ENCODE peak calls at places on chromosomes 1 and 21, in six cellular contexts. Y is upper lobe of right lung, L is mesenchymal stem cell, C is breast epithelium, P is thyroid gland, R is PC-3. S is an unnamed sample.

GRCh38 chr1:2593251-2593878 is 6.8 kb downstream of the PRXL2B start:
- DNase-seq in Y (peak; percentile 61), L (no peak), C (no peak), P (peak; percentile 2), R (no peak), S (no peak)

GRCh38 chr1:218674280-218674773 is 329.2 kb downstream of the TGFB2 start:
- DNase-seq in Y (peak; percentile 63), L (peak; percentile 69), C (no peak), P (peak; percentile 19), R (peak; percentile 58), S (no peak)

GRCh38 chr1:119732465-119733168 is 20.9 kb downstream of the PHGDH start:
- DNase-seq in Y (no peak), L (no peak), C (peak; percentile 60), P (no peak), R (no peak), S (no peak)

GRCh38 chr1:34156739-34157138 is 8.3 kb downstream of the CSMD2 start:
- DNase-seq in Y (no peak), L (no peak), C (no peak), P (no peak), R (no peak), S (no peak)

GRCh38 chr21:42003051-42003461 is 7.1 kb downstream of the ZBTB21 start:
- DNase-seq in Y (peak; percentile 60), L (peak; percentile 50), C (no peak), P (no peak), R (peak; percentile 17), S (no peak)

GRCh38 chr21:44267655-44268142 is 6.0 kb upstream of the DNMT3L start:
- DNase-seq in Y (no peak), L (no peak), C (no peak), P (no peak), R (peak; percentile 6), S (no peak)

GRCh38 chr21:39316062-39316461 is 2.6 kb upstream of the BRWD1 start:
- DNase-seq in Y (no peak), L (no peak), C (no peak), P (no peak), R (no peak), S (no peak)

GRCh38 chr21:36250423-36251075 is 69.4 kb upstream of the MORC3 start:
- DNase-seq in Y (no peak), L (no peak), C (no peak), P (no peak), R (no peak), S (no peak)

GRCh38 chr21:18522181-18522771 is 118.7 kb upstream of the TMPRSS15 start:
- DNase-seq in Y (no peak), L (peak; percentile 4), C (no peak), P (no peak), R (peak; percentile 9), S (no peak)

GRCh38 chr1:153616144-153616884 is at the start of gene S100A14:
- DNase-seq in Y (peak; percentile 92), L (no peak), C (peak; percentile 73), P (peak; percentile 96), R (peak; percentile 95), S (peak; percentile 60)

GRCh38 chr1:177632923-177633322 is 336.9 kb downstream of the SEC16B start:
- DNase-seq in Y (no peak), L (no peak), C (no peak), P (no peak), R (no peak), S (no peak)

GRCh38 chr1:206472454-206472853 is 2.2 kb downstream of the IKBKE start:
- DNase-seq in Y (peak; percentile 80), L (peak; percentile 94), C (no peak), P (no peak), R (no peak), S (no peak)

GRCh38 chr21:38349111-38349746 is 92.4 kb downstream of the KCNJ15 start:
- DNase-seq in Y (no peak), L (no peak), C (no peak), P (peak; percentile 80), R (no peak), S (no peak)

GRCh38 chr1:6244401-6245054 is 549 bp downstream of the HES3 start:
- DNase-seq in Y (no peak), L (no peak), C (no peak), P (no peak), R (no peak), S (no peak)

GRCh38 chr1:109078317-109078716 is 2.5 kb upstream of the TAF13 start:
- DNase-seq in Y (no peak), L (no peak), C (no peak), P (no peak), R (no peak), S (no peak)

GRCh38 chr1:2594001-2594640 is 7.5 kb downstream of the PRXL2B start:
- DNase-seq in Y (peak; percentile 83), L (no peak), C (no peak), P (peak; percentile 88), R (peak; percentile 19), S (no peak)

GRCh38 chr1:110570307-110570706 is 35.9 kb downstream of the KCNA2 start:
- DNase-seq in Y (no peak), L (no peak), C (no peak), P (no peak), R (no peak), S (no peak)

GRCh38 chr21:32364387-32364786 is 28.4 kb downstream of the URB1 start:
- DNase-seq in Y (no peak), L (no peak), C (peak; percentile 39), P (no peak), R (no peak), S (peak; percentile 70)

GRCh38 chr21:45898028-45898350 is 83.6 kb upstream of the COL6A1 start:
- DNase-seq in Y (no peak), L (no peak), C (no peak), P (no peak), R (no peak), S (no peak)

GRCh38 chr1:10561955-10562354 is 87.2 kb downstream of the PEX14 start:
- DNase-seq in Y (no peak), L (no peak), C (no peak), P (no peak), R (no peak), S (no peak)

GRCh38 chr1:91535441-91535840 is 34.8 kb downstream of the CDC7 start:
- DNase-seq in Y (no peak), L (no peak), C (no peak), P (no peak), R (no peak), S (no peak)

GRCh38 chr1:91537281-91538069 is 36.8 kb downstream of the CDC7 start:
- DNase-seq in Y (no peak), L (peak; percentile 53), C (peak; percentile 52), P (no peak), R (no peak), S (no peak)

GRCh38 chr1:91527781-91528180 is 27.1 kb downstream of the CDC7 start:
- DNase-seq in Y (no peak), L (no peak), C (no peak), P (no peak), R (no peak), S (no peak)

GRCh38 chr1:91529856-91530255 is 29.2 kb downstream of the CDC7 start:
- DNase-seq in Y (no peak), L (peak; percentile 44), C (no peak), P (no peak), R (peak; percentile 58), S (no peak)

DNA sequence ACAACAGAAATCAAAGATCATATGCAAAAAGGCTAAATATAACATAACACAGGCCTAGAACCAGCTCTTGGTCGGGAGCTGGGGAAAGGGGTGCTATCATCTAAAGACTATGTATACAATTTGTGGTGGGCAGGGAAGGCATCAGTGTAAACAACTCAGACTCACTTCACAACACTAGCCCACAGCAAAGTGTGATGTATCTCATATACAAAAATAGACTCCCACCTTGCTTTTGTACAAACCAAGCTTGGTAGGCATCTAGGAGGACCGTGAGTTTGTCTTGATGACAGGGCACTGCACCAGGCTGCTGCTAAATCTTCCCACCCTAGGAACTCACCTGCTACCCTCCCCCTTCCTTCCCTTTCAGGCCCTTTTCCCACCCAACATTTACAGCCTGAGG is 33.0 kb downstream of the CDC7 start:
- DNase-seq in Y (no peak), L (no peak), C (no peak), P (no peak), R (no peak), S (no peak)
- H3K36me3 ChIP-seq in Y (no peaks in the 10 kb centered on the region), L (no peaks in the 10 kb centered on the region), C (no peaks in the 10 kb centered on the region), P (no peaks in the 10 kb centered on the region), R (no peaks in the 10 kb centered on the region), S (no peaks in the 10 kb centered on the region)

GRCh38 chr1:86067626-86068025 is 88.9 kb downstream of the COL24A1 start:
- DNase-seq in Y (no peak), L (no peak), C (no peak), P (no peak), R (no peak), S (no peak)
- H3K4me3 ChIP-seq in Y (no peak overlapping the region), L (no peak overlapping the region), C (no peak overlapping the region), P (no peak overlapping the region), R (no peak overlapping the region), S (no peak overlapping the region)

GRCh38 chr1:43969746-43970466 is at the start of gene DPH2:
- DNase-seq in Y (peak; percentile 98), L (peak; percentile 97), C (peak; percentile 98), P (peak; percentile 99), R (peak; percentile 97), S (peak; percentile 97)

GRCh38 chr1:43970502-43970901 is 692 bp downstream of the DPH2 start:
- DNase-seq in Y (no peak), L (no peak), C (no peak), P (no peak), R (no peak), S (no peak)

GRCh38 chr1:43969416-43969745 is 429 bp upstream of the DPH2 start:
- DNase-seq in Y (no peak), L (no peak), C (no peak), P (no peak), R (no peak), S (no peak)

GRCh38 chr1:43970911-43971310 is 1.1 kb downstream of the DPH2 start:
- DNase-seq in Y (no peak), L (no peak), C (no peak), P (no peak), R (no peak), S (no peak)

DNA sequence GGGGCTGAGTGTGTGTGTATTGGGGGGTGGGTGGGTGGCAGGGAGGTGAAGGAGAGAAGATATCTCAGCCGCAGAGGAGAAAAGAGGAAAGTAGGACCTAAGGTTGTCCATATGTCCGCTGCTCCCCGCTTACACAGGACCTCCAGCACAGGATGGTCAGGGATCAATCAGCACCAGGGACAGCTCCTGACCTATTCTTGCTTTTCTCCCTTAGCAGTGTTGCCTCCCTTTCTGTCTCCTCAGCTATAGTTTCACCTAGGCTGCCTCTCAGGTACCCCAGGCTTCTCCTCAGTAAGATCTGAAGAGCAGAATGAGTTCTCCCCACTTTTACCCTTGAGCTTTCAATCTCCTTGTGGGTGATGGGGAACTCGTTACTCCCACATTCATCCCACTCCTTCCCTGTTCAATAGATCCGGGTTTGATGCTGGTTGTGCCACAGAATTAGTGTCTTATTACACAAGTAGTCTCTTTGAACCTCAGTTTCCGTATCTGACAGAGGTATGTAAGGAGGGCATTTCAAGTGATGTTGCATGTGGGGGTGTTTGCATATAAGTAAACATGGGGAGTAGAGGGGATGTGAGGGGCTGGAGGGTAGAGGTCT is 1.4 kb upstream of the DPH2 start:
- DNase-seq in Y (no peak), L (peak; percentile 51), C (no peak), P (no peak), R (peak; percentile 44), S (no peak)
- H3K36me3 ChIP-seq in Y (peaks cover 13% of the 10 kb centered on the region), L (peaks cover 51% of the 10 kb centered on the region), C (no peaks in the 10 kb centered on the region), P (peaks cover 4% of the 10 kb centered on the region), R (peaks cover 24% of the 10 kb centered on the region), S (no peaks in the 10 kb centered on the region)

DNA sequence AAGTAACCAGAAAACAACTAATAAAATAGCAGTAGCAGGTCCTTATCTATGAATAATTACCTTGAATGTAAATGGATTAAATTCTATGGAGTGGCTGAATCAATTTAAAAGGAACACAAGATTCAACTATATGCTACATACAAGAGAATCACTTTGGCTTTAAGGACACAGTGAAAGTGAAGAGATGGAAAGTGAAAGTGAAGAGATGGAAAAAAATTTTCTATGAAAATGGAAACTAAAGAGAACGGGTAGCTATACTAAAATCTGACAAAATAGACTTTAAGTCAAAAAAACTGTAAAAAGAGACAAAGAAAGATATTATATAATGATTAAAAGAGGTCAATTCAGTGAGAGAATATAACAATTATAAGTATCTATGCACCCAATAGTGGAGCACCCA is 54.7 kb downstream of the C1orf185 start:
- DNase-seq in Y (no peak), L (no peak), C (no peak), P (no peak), R (no peak), S (no peak)
- H3K4me3 ChIP-seq in Y (no peak overlapping the region), L (no peak overlapping the region), C (no peak overlapping the region), P (no peak overlapping the region), R (no peak overlapping the region), S (no peak overlapping the region)

S was measured in prostate gland.